ENCODE peak calls at places on chromosomes 6 and 20, in seven cellular contexts. V is neuronal stem cell, X is mesenchymal stem cell, T is IMR-90, M is mesendoderm, R is trophoblast cell, H is H1. K is an unnamed sample.

GRCh38 chr6:105648276-105648675 is 245.4 kb upstream of the PREP start:
- DNase-seq in V (peak; percentile 1), X (no peak), T (no peak), M (peak; percentile 12), R (no peak), H (no peak), K (no peak)

GRCh38 chr6:131669891-131670290 is 31.3 kb downstream of the OR2A4 start:
- DNase-seq in V (no peak), X (peak; percentile 10), T (no peak), M (no peak), R (no peak), H (no peak), K (no peak)

GRCh38 chr20:9689041-9689440 is 149.8 kb downstream of the PAK5 start:
- DNase-seq in V (no peak), X (no peak), T (no peak), M (peak; percentile 60), R (no peak), H (no peak), K (no peak)

GRCh38 chr6:156977527-156978291 is 200.5 kb downstream of the ARID1B start:
- DNase-seq in V (no peak), X (no peak), T (peak; percentile 47), M (no peak), R (no peak), H (no peak), K (no peak)

GRCh38 chr6:20366082-20366834 is 35.4 kb upstream of the E2F3 start:
- DNase-seq in V (no peak), X (no peak), T (no peak), M (peak; percentile 27), R (peak; percentile 89), H (no peak), K (no peak)

GRCh38 chr6:108726726-108727339 is 121.4 kb upstream of the ARMC2 start:
- DNase-seq in V (no peak), X (no peak), T (no peak), M (no peak), R (no peak), H (no peak), K (no peak)

GRCh38 chr20:57710841-57711240 is 1.0 kb upstream of the PMEPA1 start:
- DNase-seq in V (no peak), X (no peak), T (no peak), M (no peak), R (peak; percentile 18), H (no peak), K (no peak)

GRCh38 chr6:104771258-104771832 is 88.4 kb downstream of the HACE1 start:
- DNase-seq in V (peak; percentile 2), X (peak; percentile 58), T (peak; percentile 44), M (peak; percentile 36), R (peak; percentile 55), H (no peak), K (no peak)

GRCh38 chr6:138099832-138100231 is 7.4 kb downstream of the PERP start:
- DNase-seq in V (no peak), X (no peak), T (peak; percentile 84), M (no peak), R (peak; percentile 87), H (no peak), K (no peak)

GRCh38 chr20:58623579-58624473 is 27.3 kb upstream of the STX16 start:
- DNase-seq in V (no peak), X (peak; percentile 96), T (peak; percentile 97), M (no peak), R (peak; percentile 87), H (no peak), K (no peak)

GRCh38 chr20:1918766-1919165 is 23.6 kb downstream of the SIRPA start:
- DNase-seq in V (no peak), X (no peak), T (no peak), M (no peak), R (no peak), H (no peak), K (no peak)

GRCh38 chr20:2753456-2754040 is 46.9 kb downstream of the CPXM1 start:
- DNase-seq in V (no peak), X (no peak), T (no peak), M (no peak), R (no peak), H (no peak), K (no peak)

GRCh38 chr6:23531666-23532065 is 594.3 kb upstream of the NRSN1 start:
- DNase-seq in V (no peak), X (no peak), T (no peak), M (no peak), R (no peak), H (no peak), K (no peak)

GRCh38 chr6:133348846-133349245 is 107.7 kb downstream of the EYA4 start:
- DNase-seq in V (no peak), X (no peak), T (no peak), M (peak; percentile 23), R (no peak), H (no peak), K (no peak)
- H3K23ac ChIP-seq in V (no peak overlapping the region), X (no peak overlapping the region), T (no peak overlapping the region), M (no peak overlapping the region), R (no peak overlapping the region), H (no peak overlapping the region), K (no peak overlapping the region)

GRCh38 chr20:35237486-35237885 is 11.0 kb downstream of the MMP24 start:
- DNase-seq in V (no peak), X (no peak), T (no peak), M (no peak), R (peak; percentile 78), H (no peak), K (no peak)

GRCh38 chr20:35238170-35238569 is 11.7 kb downstream of the MMP24 start:
- DNase-seq in V (no peak), X (no peak), T (no peak), M (no peak), R (no peak), H (no peak), K (no peak)

GRCh38 chr20:35240083-35240913 is 13.8 kb downstream of the MMP24 start:
- DNase-seq in V (no peak), X (no peak), T (no peak), M (no peak), R (no peak), H (no peak), K (no peak)

GRCh38 chr20:35240914-35241293 is 14.4 kb downstream of the MMP24 start:
- DNase-seq in V (no peak), X (no peak), T (no peak), M (peak; percentile 18), R (peak; percentile 16), H (no peak), K (no peak)

GRCh38 chr20:35238746-35239145 is 12.3 kb downstream of the MMP24 start:
- DNase-seq in V (no peak), X (no peak), T (no peak), M (no peak), R (no peak), H (no peak), K (no peak)
- H3K23ac ChIP-seq in V (no peak overlapping the region), X (no peak overlapping the region), T (no peak overlapping the region), M (no peak overlapping the region), R (no peak overlapping the region), H (no peak overlapping the region), K (no peak overlapping the region)

GRCh38 chr20:32153771-32154170 is 44.3 kb downstream of the TM9SF4 start:
- DNase-seq in V (no peak), X (no peak), T (no peak), M (no peak), R (no peak), H (no peak), K (no peak)

GRCh38 chr20:32149566-32150170 is 40.2 kb downstream of the TM9SF4 start:
- DNase-seq in V (no peak), X (peak; percentile 11), T (peak; percentile 21), M (no peak), R (no peak), H (no peak), K (no peak)

GRCh38 chr20:32153156-32153665 is 43.7 kb downstream of the TM9SF4 start:
- DNase-seq in V (no peak), X (no peak), T (no peak), M (no peak), R (no peak), H (no peak), K (no peak)

GRCh38 chr20:32152421-32153155 is 43.1 kb downstream of the TM9SF4 start:
- DNase-seq in V (no peak), X (no peak), T (no peak), M (no peak), R (no peak), H (no peak), K (no peak)

DNA sequence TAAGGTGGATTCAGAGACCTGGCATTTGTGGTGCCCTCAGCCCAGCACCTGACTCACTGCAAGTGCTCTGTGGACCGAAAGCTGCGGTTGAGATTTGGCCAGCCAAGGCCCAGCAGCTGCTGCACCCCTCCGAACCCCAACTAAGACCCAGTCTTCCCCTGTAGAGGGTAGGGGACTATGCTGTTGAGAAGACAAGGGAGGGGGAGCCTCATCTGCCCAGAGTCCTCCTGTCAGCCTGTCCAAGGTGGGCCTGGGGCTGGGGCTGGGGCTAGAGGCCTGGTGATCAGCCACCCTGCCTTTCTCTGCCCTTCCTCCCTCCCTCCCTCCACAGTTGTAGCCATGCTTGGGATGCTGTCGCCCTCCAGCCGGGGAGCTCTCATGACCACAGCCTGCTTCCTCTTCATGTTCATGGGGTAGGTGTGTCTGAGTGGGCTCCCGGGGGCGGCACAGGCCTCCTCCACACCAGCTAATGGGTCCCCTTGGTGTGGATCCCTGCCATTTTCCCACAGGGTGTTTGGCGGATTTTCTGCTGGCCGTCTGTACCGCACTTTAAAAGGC is 40.9 kb downstream of the TM9SF4 start:
- DNase-seq in V (no peak), X (no peak), T (no peak), M (no peak), R (no peak), H (no peak), K (no peak)
- H3K23ac ChIP-seq in V (no peak overlapping the region), X (no peak overlapping the region), T (no peak overlapping the region), M (no peak overlapping the region), R (no peak overlapping the region), H (no peak overlapping the region), K (no peak overlapping the region)

GRCh38 chr20:49871391-49871948 is 43.9 kb downstream of the SPATA2 start:
- DNase-seq in V (no peak), X (no peak), T (no peak), M (no peak), R (peak; percentile 82), H (no peak), K (no peak)

GRCh38 chr20:49872056-49872455 is 43.3 kb downstream of the SPATA2 start:
- DNase-seq in V (no peak), X (no peak), T (no peak), M (peak; percentile 28), R (peak; percentile 91), H (no peak), K (no peak)

GRCh38 chr20:49878977-49879376 is 36.4 kb downstream of the SPATA2 start:
- DNase-seq in V (no peak), X (no peak), T (no peak), M (no peak), R (no peak), H (no peak), K (no peak)

GRCh38 chr20:49877254-49877990 is 37.9 kb downstream of the SPATA2 start:
- DNase-seq in V (no peak), X (no peak), T (no peak), M (peak; percentile 53), R (no peak), H (no peak), K (no peak)

DNA sequence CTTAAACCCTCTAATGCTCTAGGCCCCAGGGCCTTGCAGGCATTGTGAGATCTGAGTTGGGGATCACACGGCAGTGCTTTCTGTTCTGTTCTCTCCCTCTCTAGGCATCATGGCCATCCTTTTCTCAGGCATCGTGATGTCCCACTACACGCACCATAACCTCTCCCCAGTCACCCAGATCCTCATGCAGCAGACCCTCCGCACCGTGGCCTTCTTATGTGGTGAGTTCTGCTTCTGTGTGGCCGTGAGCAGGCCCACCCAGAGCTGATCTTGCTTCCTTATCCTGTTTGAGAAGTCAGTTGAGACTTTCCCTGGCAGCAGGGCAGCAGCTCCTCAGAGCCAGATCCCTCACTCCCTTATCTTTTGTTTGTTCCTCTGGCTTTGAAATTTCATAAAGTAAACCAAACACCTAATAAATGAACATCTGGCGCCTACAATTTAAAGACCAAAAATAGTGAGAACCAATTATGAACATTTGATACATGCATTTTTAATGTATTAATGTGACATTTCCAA is 40.7 kb downstream of the SPATA2 start:
- DNase-seq in V (no peak), X (no peak), T (no peak), M (no peak), R (no peak), H (no peak), K (no peak)
- H3K23ac ChIP-seq in V (no peak overlapping the region), X (no peak overlapping the region), T (no peak overlapping the region), M (no peak overlapping the region), R (no peak overlapping the region), H (no peak overlapping the region), K (no peak overlapping the region)

K was measured in H9.